ENCODE peak calls at places on chromosome 2, in six cellular contexts. J, D, X, K, Z and P are unnamed samples.
A peak's percentile ranks its signal among the peaks of the same experiment; 100 is the strongest.

GRCh38 chr2:240559271-240559670 is 886 bp upstream of the DUSP28 start:
- DNase-seq in J (no peak), D (no peak), X (no peak), K (no peak), Z (no peak), P (no peak)

GRCh38 chr2:99066075-99066557 is 75.4 kb upstream of the C2orf15 start:
- DNase-seq in J (no peak), D (peak; percentile 41), X (no peak), K (no peak), Z (peak; percentile 59), P (peak; percentile 30)

GRCh38 chr2:30257266-30258214 is 26.2 kb downstream of the LBH start:
- DNase-seq in J (no peak), D (no peak), X (peak; percentile 22), K (no peak), Z (no peak), P (no peak)

GRCh38 chr2:212249451-212249850 is 289.2 kb downstream of the ERBB4 start:
- DNase-seq in J (no peak), D (no peak), X (no peak), K (no peak), Z (peak; percentile 12), P (no peak)

GRCh38 chr2:46490521-46491141 is 11.3 kb downstream of the TMEM247 start:
- DNase-seq in J (no peak), D (no peak), X (peak; percentile 78), K (peak; percentile 73), Z (no peak), P (no peak)

GRCh38 chr2:29920631-29921559 is 491 bp downstream of the ALK start:
- DNase-seq in J (no peak), D (no peak), X (peak; percentile 60), K (peak; percentile 24), Z (peak; percentile 3), P (no peak)

GRCh38 chr2:102050854-102051391 is 59.2 kb downstream of the IL1R2 start:
- DNase-seq in J (no peak), D (no peak), X (peak; percentile 91), K (peak; percentile 91), Z (peak; percentile 21), P (no peak)

GRCh38 chr2:234175649-234176048 is 125.1 kb downstream of the SPP2 start:
- DNase-seq in J (no peak), D (no peak), X (no peak), K (no peak), Z (no peak), P (no peak)

GRCh38 chr2:151162185-151162584 is 99.5 kb downstream of the RBM43 start:
- DNase-seq in J (no peak), D (no peak), X (no peak), K (no peak), Z (peak; percentile 6), P (no peak)

GRCh38 chr2:174195253-174195652 is 53.1 kb downstream of the OLA1 start:
- DNase-seq in J (no peak), D (no peak), X (no peak), K (no peak), Z (peak; percentile 54), P (no peak)

GRCh38 chr2:28868611-28869010 is 1.5 kb downstream of the TRMT61B start:
- DNase-seq in J (no peak), D (no peak), X (no peak), K (no peak), Z (no peak), P (no peak)

GRCh38 chr2:238302076-238302475 is 13.7 kb upstream of the PER2 start:
- DNase-seq in J (no peak), D (no peak), X (no peak), K (no peak), Z (peak; percentile 35), P (no peak)

GRCh38 chr2:128497461-128497860 is 178.8 kb upstream of the HS6ST1 start:
- DNase-seq in J (no peak), D (no peak), X (peak; percentile 42), K (no peak), Z (no peak), P (no peak)

GRCh38 chr2:204530464-204530805 is 14.8 kb upstream of the PARD3B start:
- DNase-seq in J (no peak), D (no peak), X (no peak), K (no peak), Z (peak; percentile 75), P (no peak)

GRCh38 chr2:11395971-11396689 is 51.7 kb upstream of the ROCK2 start:
- DNase-seq in J (no peak), D (no peak), X (no peak), K (no peak), Z (no peak), P (no peak)

GRCh38 chr2:85242321-85242720 is 85.5 kb downstream of the TGOLN2 start:
- DNase-seq in J (no peak), D (no peak), X (no peak), K (no peak), Z (no peak), P (no peak)